ENCODE peak calls at places on chromosome 9, in five cellular contexts. N, X, P, C and S are unnamed samples.

GRCh38 chr9:128274245-128274644 is 1.6 kb downstream of the GOLGA2 start:
- DNase-seq in N (no peak), X (no peak), P (no peak), C (no peak), S (no peak)

GRCh38 chr9:97594414-97594921 is 38.7 kb downstream of the TSTD2 start:
- DNase-seq in N (no peak), X (no peak), P (no peak), C (no peak), S (no peak)

GRCh38 chr9:9998491-9999287 is 614.1 kb downstream of the PTPRD start:
- DNase-seq in N (no peak), X (no peak), P (peak; percentile 4), C (no peak), S (no peak)

GRCh38 chr9:137055385-137056364 is 1.8 kb upstream of the ENTPD2 start:
- DNase-seq in N (no peak), X (no peak), P (peak; percentile 86), C (no peak), S (no peak)

GRCh38 chr9:136761545-136761981 is 2.8 kb downstream of the LCN15 start:
- DNase-seq in N (no peak), X (peak; percentile 42), P (no peak), C (no peak), S (no peak)

GRCh38 chr9:112175796-112176315 is 759 bp upstream of the SUSD1 start:
- DNase-seq in N (no peak), X (no peak), P (peak; percentile 18), C (no peak), S (no peak)

GRCh38 chr9:92440751-92441046 is 16.4 kb upstream of the OMD start:
- DNase-seq in N (peak; percentile 37), X (no peak), P (no peak), C (no peak), S (no peak)

GRCh38 chr9:96441798-96442445 is 8.0 kb upstream of the HABP4 start:
- DNase-seq in N (no peak), X (peak; percentile 35), P (peak; percentile 68), C (no peak), S (no peak)

GRCh38 chr9:20872340-20872977 is 159.0 kb downstream of the HACD4 start:
- DNase-seq in N (no peak), X (no peak), P (no peak), C (no peak), S (no peak)

GRCh38 chr9:82940386-82940785 is 122.6 kb downstream of the RASEF start:
- DNase-seq in N (no peak), X (no peak), P (no peak), C (no peak), S (no peak)

GRCh38 chr9:127318651-127319167 is 54.1 kb downstream of the GARNL3 start:
- DNase-seq in N (no peak), X (no peak), P (no peak), C (no peak), S (no peak)

GRCh38 chr9:98251554-98251953 is 3.9 kb downstream of the TBC1D2 start:
- DNase-seq in N (no peak), X (no peak), P (no peak), C (no peak), S (peak; percentile 73)

GRCh38 chr9:109793196-109793595 is 13.2 kb downstream of the PALM2AKAP2 start:
- DNase-seq in N (no peak), X (no peak), P (no peak), C (no peak), S (no peak)

GRCh38 chr9:127905788-127906191 is 6.4 kb upstream of the ST6GALNAC6 start:
- DNase-seq in N (no peak), X (no peak), P (no peak), C (no peak), S (no peak)

GRCh38 chr9:134171316-134172197 is 7.2 kb upstream of the RNU6ATAC start:
- DNase-seq in N (no peak), X (no peak), P (no peak), C (no peak), S (no peak)

GRCh38 chr9:133716564-133717112 is 21.5 kb downstream of the SARDH start:
- DNase-seq in N (no peak), X (no peak), P (no peak), C (no peak), S (no peak)

GRCh38 chr9:34493972-34494535 is 28.7 kb downstream of the ENHO start:
- DNase-seq in N (no peak), X (peak; percentile 58), P (no peak), C (no peak), S (no peak)

GRCh38 chr9:131562032-131562959 is 17.0 kb downstream of the PRRT1B start:
- DNase-seq in N (no peak), X (peak; percentile 5), P (peak; percentile 18), C (no peak), S (no peak)

GRCh38 chr9:114928092-114928491 is 2.3 kb downstream of the TNFSF8 start:
- DNase-seq in N (no peak), X (no peak), P (no peak), C (no peak), S (no peak)

GRCh38 chr9:78620764-78621163 is 323.8 kb downstream of the PSAT1 start:
- DNase-seq in N (no peak), X (no peak), P (no peak), C (no peak), S (no peak)

GRCh38 chr9:97564291-97565175 is 63.1 kb downstream of the TMOD1 start:
- DNase-seq in N (no peak), X (no peak), P (no peak), C (no peak), S (no peak)

GRCh38 chr9:135677641-135678168 is 14.6 kb downstream of the LCN9 start:
- DNase-seq in N (no peak), X (no peak), P (no peak), C (no peak), S (no peak)

GRCh38 chr9:35618854-35619799 is 914 bp upstream of the CD72 start:
- DNase-seq in N (peak; percentile 74), X (no peak), P (no peak), C (no peak), S (no peak)

GRCh38 chr9:95980262-95981125 is 105.0 kb downstream of the ERCC6L2 start:
- DNase-seq in N (no peak), X (no peak), P (no peak), C (no peak), S (no peak)

GRCh38 chr9:17776735-17777134 is 197.9 kb downstream of the SH3GL2 start:
- DNase-seq in N (no peak), X (no peak), P (no peak), C (no peak), S (no peak)

GRCh38 chr9:86731511-86731993 is 215.8 kb downstream of the GAS1 start:
- DNase-seq in N (no peak), X (no peak), P (no peak), C (no peak), S (no peak)

GRCh38 chr9:135736265-135736978 is 34.4 kb downstream of the KCNT1 start:
- DNase-seq in N (no peak), X (peak; percentile 28), P (no peak), C (no peak), S (no peak)

GRCh38 chr9:136367296-136368145 is 4.0 kb upstream of the DNLZ start:
- DNase-seq in N (no peak), X (no peak), P (no peak), C (no peak), S (no peak)

GRCh38 chr9:137311171-137311970 is 9.3 kb upstream of the NRARP start:
- DNase-seq in N (no peak), X (peak; percentile 79), P (no peak), C (no peak), S (peak; percentile 62)

GRCh38 chr9:24218656-24219055 is 327.0 kb downstream of the IZUMO3 start:
- DNase-seq in N (no peak), X (no peak), P (no peak), C (no peak), S (no peak)

GRCh38 chr9:121133104-121133816 is 58.5 kb downstream of the CNTRL start:
- DNase-seq in N (no peak), X (peak; percentile 34), P (peak; percentile 77), C (no peak), S (no peak)
- TF ChIP-seq RAD21 in N (no peak), X (no peak), P (no peak), C (no peak), S (no peak)

GRCh38 chr9:99262949-99263418 is 40.9 kb downstream of the SEC61B start:
- DNase-seq in N (peak; percentile 60), X (no peak), P (no peak), C (no peak), S (no peak)

GRCh38 chr9:99257723-99258364 is 35.8 kb downstream of the SEC61B start:
- DNase-seq in N (no peak), X (no peak), P (no peak), C (no peak), S (no peak)

GRCh38 chr9:99255651-99256050 is 33.6 kb downstream of the SEC61B start:
- DNase-seq in N (no peak), X (no peak), P (no peak), C (no peak), S (no peak)

GRCh38 chr9:99261923-99262322 is 39.8 kb downstream of the SEC61B start:
- DNase-seq in N (no peak), X (no peak), P (no peak), C (no peak), S (no peak)

DNA sequence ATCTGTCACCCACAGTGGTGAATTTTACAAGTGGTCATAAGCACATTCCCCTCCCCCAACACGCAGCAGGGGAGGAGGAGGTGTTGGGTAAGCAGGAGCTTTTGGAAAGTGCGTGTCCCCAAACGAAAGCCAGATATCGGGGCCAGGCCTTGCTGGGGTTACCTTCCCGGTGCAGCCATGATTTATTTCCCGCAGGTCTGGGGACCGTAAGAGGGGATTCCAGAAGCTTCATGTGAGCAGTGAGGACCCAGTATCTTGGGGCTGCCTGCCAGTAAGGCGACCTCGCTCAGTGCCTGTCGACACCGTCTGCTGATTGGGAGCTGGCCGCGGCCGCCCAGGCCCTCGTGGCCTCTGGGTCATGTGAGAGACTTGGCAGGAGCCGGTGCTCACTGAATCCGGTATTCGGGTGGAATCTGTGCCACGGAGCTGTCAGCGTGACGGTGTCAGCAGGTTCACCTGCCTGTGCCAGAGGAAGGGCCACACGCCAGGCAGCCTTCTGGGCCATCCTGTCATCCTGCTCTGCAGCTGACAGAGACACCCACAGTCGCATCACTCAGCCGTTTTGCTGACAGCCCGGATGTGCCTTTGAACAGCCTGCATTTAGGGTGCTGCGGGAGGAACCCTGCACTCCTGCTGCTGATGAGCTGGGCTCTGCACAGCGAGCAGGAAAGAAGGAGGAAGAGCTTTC is 37.3 kb downstream of the SEC61B start:
- DNase-seq in N (no peak), X (peak; percentile 21), P (no peak), C (no peak), S (no peak)
- TF ChIP-seq POLR2A in N (peak; percentile 85), X (no peak), P (no peak), C (no peak), S (no peak)

GRCh38 chr9:71223953-71224538 is 102.6 kb upstream of the TRPM3 start:
- DNase-seq in N (no peak), X (no peak), P (peak; percentile 7), C (no peak), S (no peak)
- TF ChIP-seq SP1 in N (no peak), X (no peak), P (no peak), C (peak; percentile 30), S (no peak)

GRCh38 chr9:119811030-119811429 is 441.8 kb upstream of the BRINP1 start:
- DNase-seq in N (no peak), X (no peak), P (no peak), C (no peak), S (no peak)
- TF ChIP-seq RAD21 in N (no peak), X (no peak), P (no peak), C (no peak), S (no peak)

GRCh38 chr9:129596541-129597328 is 24.2 kb downstream of the C9orf50 start:
- DNase-seq in N (no peak), X (peak; percentile 58), P (peak; percentile 82), C (no peak), S (peak; percentile 88)
- TF ChIP-seq POLR2A in N (no peak), X (no peak), P (peak; percentile 45), C (no peak), S (no peak)

GRCh38 chr9:37283730-37284235 is 138.7 kb upstream of the GRHPR start:
- DNase-seq in N (peak; percentile 72), X (no peak), P (peak; percentile 4), C (no peak), S (no peak)
- TF ChIP-seq SP1 in N (no peak), X (no peak), P (no peak), C (no peak), S (no peak)